ENCODE peak calls at places on chromosomes 1 and 21, in four cellular contexts. S is GM23338, G is fibroblast of lung, C is pancreas. I is an unnamed sample.

GRCh38 chr1:222634180-222635013 is 16.5 kb downstream of the MIA3 start:
- DNase-seq in S (peak), G (peak), C (no peak), I (peak)

GRCh38 chr1:198543670-198544260 is 3.3 kb upstream of the ATP6V1G3 start:
- DNase-seq in S (no peak), G (no peak), C (no peak), I (no peak)

GRCh38 chr21:33025471-33026298 is at the start of gene OLIG2:
- DNase-seq in S (peak), G (no peak), C (no peak), I (no peak)

GRCh38 chr1:33093004-33093403 is 12.1 kb downstream of the AZIN2 start:
- DNase-seq in S (peak), G (no peak), C (no peak), I (no peak)

GRCh38 chr1:93715529-93716126 is 34.0 kb upstream of the BCAR3 start:
- DNase-seq in S (no peak), G (peak), C (no peak), I (no peak)

GRCh38 chr1:14334336-14335176 is 263.9 kb upstream of the KAZN start:
- DNase-seq in S (no peak), G (no peak), C (no peak), I (peak)

GRCh38 chr1:54397090-54397591 is 9.1 kb downstream of the SSBP3 start:
- DNase-seq in S (no peak), G (no peak), C (no peak), I (no peak)

GRCh38 chr21:31255846-31256395 is 88.1 kb downstream of the TIAM1 start:
- DNase-seq in S (no peak), G (no peak), C (no peak), I (no peak)

GRCh38 chr1:29312469-29313466 is 76.4 kb downstream of the PTPRU start:
- DNase-seq in S (peak), G (no peak), C (no peak), I (no peak)

GRCh38 chr1:245807306-245807705 is 652.5 kb downstream of the KIF26B start:
- DNase-seq in S (no peak), G (no peak), C (no peak), I (no peak)

GRCh38 chr1:153652795-153653507 is 5.6 kb upstream of the SNAPIN start:
- DNase-seq in S (no peak), G (peak), C (no peak), I (peak)

GRCh38 chr1:45522324-45523104 is 830 bp upstream of the PRDX1 start:
- DNase-seq in S (peak), G (no peak), C (no peak), I (peak)

GRCh38 chr1:43639990-43640794 is 9.8 kb upstream of the KDM4A start:
- DNase-seq in S (no peak), G (no peak), C (no peak), I (no peak)

GRCh38 chr1:215923129-215923824 is 356.2 kb downstream of the KCTD3 start:
- DNase-seq in S (no peak), G (no peak), C (no peak), I (peak)

GRCh38 chr1:229567109-229567868 is 8.8 kb upstream of the ABCB10 start:
- DNase-seq in S (no peak), G (no peak), C (no peak), I (no peak)

GRCh38 chr1:45326627-45327591 is at the start of gene HPDL:
- DNase-seq in S (peak), G (peak), C (peak), I (peak)

GRCh38 chr1:29584362-29584761 is 348.0 kb downstream of the PTPRU start:
- DNase-seq in S (no peak), G (no peak), C (no peak), I (no peak)

GRCh38 chr1:55654750-55655149 is 439.6 kb upstream of the USP24 start:
- DNase-seq in S (no peak), G (no peak), C (no peak), I (no peak)

GRCh38 chr1:116544588-116545358 is 26.1 kb downstream of the CD58 start:
- DNase-seq in S (no peak), G (no peak), C (no peak), I (no peak)

GRCh38 chr1:244049142-244049968 is 1.7 kb upstream of the ZBTB18 start:
- DNase-seq in S (peak), G (no peak), C (peak), I (no peak)

GRCh38 chr1:119882172-119883029 is 13.9 kb downstream of the ADAM30 start:
- DNase-seq in S (no peak), G (no peak), C (no peak), I (peak)

GRCh38 chr1:108327534-108328462 is 83.9 kb upstream of the NBPF4 start:
- DNase-seq in S (peak), G (no peak), C (no peak), I (no peak)

GRCh38 chr1:176567190-176567794 is 104.3 kb downstream of the PAPPA2 start:
- DNase-seq in S (no peak), G (peak), C (no peak), I (peak)

GRCh38 chr1:117826551-117827078 is 102.8 kb downstream of the GDAP2 start:
- DNase-seq in S (no peak), G (peak), C (peak), I (peak)

GRCh38 chr1:160795951-160796383 is at the start of gene LY9:
- DNase-seq in S (no peak), G (no peak), C (no peak), I (no peak)

GRCh38 chr1:234154320-234155251 is 218.7 kb upstream of the COA6 start:
- DNase-seq in S (peak), G (peak), C (no peak), I (peak)

GRCh38 chr1:12063141-12064072 is at the start of gene TNFRSF8:
- DNase-seq in S (peak), G (peak), C (no peak), I (peak)

GRCh38 chr1:208449951-208450350 is 205.8 kb upstream of the PLXNA2 start:
- DNase-seq in S (no peak), G (no peak), C (no peak), I (no peak)

GRCh38 chr1:210321552-210321951 is 7.2 kb upstream of the HHAT start:
- DNase-seq in S (no peak), G (no peak), C (no peak), I (no peak)

GRCh38 chr1:89826594-89826993 is 5.8 kb downstream of the LRRC8D start:
- DNase-seq in S (no peak), G (no peak), C (no peak), I (no peak)

GRCh38 chr1:205748398-205749093 is 1.4 kb downstream of the NUCKS1 start:
- DNase-seq in S (peak), G (peak), C (no peak), I (peak)

GRCh38 chr1:198669023-198669698 is 30.3 kb downstream of the PTPRC start:
- DNase-seq in S (no peak), G (peak), C (no peak), I (peak)

GRCh38 chr1:189787201-189787600 is 690.5 kb downstream of the BRINP3 start:
- DNase-seq in S (peak), G (peak), C (no peak), I (no peak)

GRCh38 chr1:101285922-101286568 is 49.2 kb downstream of the S1PR1 start:
- DNase-seq in S (no peak), G (no peak), C (no peak), I (no peak)

GRCh38 chr1:101290119-101290921 is 53.5 kb downstream of the S1PR1 start:
- DNase-seq in S (no peak), G (no peak), C (no peak), I (no peak)

GRCh38 chr1:101291562-101292035 is 54.8 kb downstream of the S1PR1 start:
- DNase-seq in S (no peak), G (peak), C (no peak), I (peak)

GRCh38 chr1:101290922-101291561 is 54.2 kb downstream of the S1PR1 start:
- DNase-seq in S (no peak), G (no peak), C (no peak), I (no peak)

DNA sequence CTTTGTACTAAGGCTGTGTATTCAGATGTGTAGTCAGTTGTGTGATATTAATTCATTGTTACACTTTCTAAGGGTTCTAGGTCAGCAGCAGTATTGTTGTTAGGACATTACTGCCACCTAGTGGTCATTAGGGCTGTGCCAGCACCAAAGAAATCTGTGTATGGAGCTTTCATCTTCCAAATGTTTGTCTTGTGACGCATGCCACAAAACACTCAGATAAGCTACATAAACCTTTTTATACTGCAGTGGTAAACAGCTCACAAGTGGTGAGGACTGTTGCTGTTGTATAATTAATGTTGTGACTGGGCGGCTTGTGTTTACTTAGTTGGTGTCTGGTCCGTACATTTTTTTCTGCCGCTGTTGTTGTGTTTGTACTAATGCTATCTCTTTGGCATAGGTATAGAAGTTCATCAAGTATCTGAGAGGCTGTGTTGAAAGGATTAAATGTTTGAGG is 51.7 kb downstream of the S1PR1 start:
- DNase-seq in S (peak), G (peak), C (no peak), I (peak)
- H3K4me3 ChIP-seq in S (no peak), G (peak), C (no peak), I (no peak)

DNA sequence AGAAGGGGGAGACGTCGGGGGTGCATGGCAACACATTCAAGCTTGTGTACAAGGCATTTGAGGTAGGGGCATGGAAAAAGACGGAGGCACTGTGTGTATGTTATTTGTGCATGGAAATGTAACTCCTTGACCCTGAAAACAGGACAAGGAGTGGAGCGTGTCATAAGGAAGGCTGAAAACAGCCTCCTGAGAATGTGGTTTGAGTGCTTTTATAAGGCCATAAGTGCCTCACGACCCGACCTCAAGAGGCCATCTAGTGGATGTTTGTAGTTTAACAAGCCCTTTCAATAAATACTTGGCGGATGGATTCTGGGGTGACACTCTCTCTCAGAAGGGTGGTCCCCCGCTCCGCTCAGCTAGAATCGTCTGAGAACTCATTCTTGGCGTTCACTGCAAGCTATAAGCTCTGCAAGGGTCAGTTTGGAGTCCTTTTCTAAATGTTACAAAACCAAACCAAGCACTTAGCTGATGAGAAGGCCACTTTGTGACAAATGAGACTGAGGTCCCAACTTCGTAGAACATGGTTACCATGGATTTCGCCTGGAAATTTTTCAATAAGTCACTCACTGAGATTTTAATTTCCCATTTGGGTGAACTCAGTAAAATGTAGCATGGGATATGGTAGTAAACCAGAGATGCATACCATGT is 38.8 kb upstream of the CLCA4 start:
- DNase-seq in S (peak), G (peak), C (no peak), I (peak)
- TF ChIP-seq CTCF in S (peak), G (peak), C (no peak), I (peak)

GRCh38 chr1:23601104-23601967 is 42.0 kb upstream of the ID3 start:
- DNase-seq in S (no peak), G (no peak), C (no peak), I (no peak)

GRCh38 chr1:23600283-23600682 is 41.0 kb upstream of the ID3 start:
- DNase-seq in S (no peak), G (no peak), C (no peak), I (no peak)

GRCh38 chr1:23599125-23599524 is 39.8 kb upstream of the ID3 start:
- DNase-seq in S (no peak), G (no peak), C (no peak), I (no peak)

GRCh38 chr1:23598424-23598823 is 39.1 kb upstream of the ID3 start:
- DNase-seq in S (peak), G (no peak), C (no peak), I (no peak)

GRCh38 chr1:23601968-23602876 is 42.9 kb upstream of the ID3 start:
- DNase-seq in S (no peak), G (no peak), C (no peak), I (no peak)
- H3K4me3 ChIP-seq in S (no peak), G (no peak), C (no peak), I (no peak)

GRCh38 chr1:6783956-6784559 is 1.2 kb upstream of the CAMTA1 start:
- DNase-seq in S (peak), G (peak), C (no peak), I (peak)
- TF ChIP-seq CTCF in S (no peak), G (no peak), C (no peak), I (no peak)

GRCh38 chr1:218284917-218285635 is at the start of gene RRP15:
- DNase-seq in S (peak), G (peak), C (peak), I (peak)
- H3K4me3 ChIP-seq in S (peak), G (peak), C (peak), I (peak)

DNA sequence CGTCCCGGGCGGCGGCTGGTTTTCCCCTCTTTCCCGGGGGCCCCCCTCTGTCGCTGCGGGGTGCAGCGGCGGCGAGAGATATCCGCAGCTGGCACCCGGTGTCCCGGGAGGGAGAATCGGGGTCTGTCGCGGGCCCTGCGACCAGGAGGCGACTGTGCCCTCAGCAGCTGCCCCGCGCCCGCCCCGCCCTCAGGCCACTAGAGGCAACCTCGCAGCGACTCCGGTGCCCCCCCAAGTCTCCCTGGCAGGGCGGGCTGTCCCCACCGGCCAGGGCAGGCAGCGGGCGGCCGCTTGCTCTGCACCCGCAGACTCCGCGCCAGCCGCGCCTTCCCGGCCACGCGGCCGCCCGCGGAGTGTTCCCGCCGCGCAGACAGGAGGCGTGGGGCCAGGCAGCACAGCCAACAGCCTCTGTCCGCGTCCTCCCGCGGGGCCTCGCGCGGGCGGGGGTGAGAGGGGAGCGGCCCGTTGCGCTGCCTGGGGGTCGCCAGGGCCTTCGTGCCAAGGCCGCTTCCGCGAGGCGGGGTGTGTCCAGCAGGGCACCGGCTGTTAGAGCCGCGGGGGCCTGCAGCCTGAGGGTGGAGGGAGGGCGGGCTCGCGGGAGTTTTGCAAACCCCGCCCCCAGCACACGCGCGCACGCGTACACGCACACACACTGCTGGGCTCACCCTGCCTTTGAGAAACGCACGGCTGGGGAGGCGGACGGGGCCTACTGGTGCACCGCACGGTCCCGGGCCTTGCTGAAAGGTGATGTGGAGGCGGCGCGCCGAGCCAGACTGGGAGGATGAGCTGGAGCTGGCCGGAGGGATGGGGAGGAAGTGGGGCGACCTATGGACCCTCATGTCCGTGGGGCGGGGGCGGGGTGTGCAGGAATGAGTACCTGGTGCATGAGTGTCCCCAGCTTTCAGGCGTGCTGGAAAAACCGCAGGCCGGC is 41.4 kb downstream of the KIAA1614 start:
- DNase-seq in S (peak), G (peak), C (peak), I (peak)
- TF ChIP-seq CTCF in S (no peak), G (no peak), C (no peak), I (no peak)

I was measured in fibroblast of mammary gland.